ENCODE peak calls at places on chromosomes 2 and 18, in eight cellular contexts. L, Z, E, Q, C, W, B and V are unnamed samples.

GRCh38 chr2:227703961-227704360 is 13.9 kb downstream of the SLC19A3 start:
- DNase-seq in L (no peak), Z (no peak), E (no peak), Q (no peak), C (no peak), W (peak), B (no peak), V (no peak)

GRCh38 chr18:34493566-34494358 is 216.3 kb upstream of the DTNA start:
- DNase-seq in L (peak), Z (no peak), E (no peak), Q (no peak), C (peak), W (no peak), B (peak), V (no peak)

GRCh38 chr18:10525563-10526210 is at the start of gene NAPG:
- DNase-seq in L (peak), Z (peak), E (peak), Q (peak), C (peak), W (peak), B (peak), V (peak)

GRCh38 chr18:70024829-70025228 is 77.2 kb upstream of the CD226 start:
- DNase-seq in L (no peak), Z (no peak), E (no peak), Q (no peak), C (no peak), W (no peak), B (no peak), V (no peak)

GRCh38 chr18:63823516-63824219 is 48.5 kb downstream of the SERPINB7 start:
- DNase-seq in L (no peak), Z (no peak), E (peak), Q (peak), C (peak), W (peak), B (peak), V (no peak)

GRCh38 chr2:125935559-125935958 is 720.4 kb upstream of the GYPC start:
- DNase-seq in L (no peak), Z (no peak), E (no peak), Q (no peak), C (no peak), W (no peak), B (no peak), V (no peak)

GRCh38 chr2:197008229-197008628 is 81.7 kb upstream of the PGAP1 start:
- DNase-seq in L (no peak), Z (no peak), E (no peak), Q (peak), C (no peak), W (peak), B (no peak), V (no peak)

GRCh38 chr2:45711224-45711623 is 59.7 kb downstream of the PRKCE start:
- DNase-seq in L (no peak), Z (no peak), E (no peak), Q (no peak), C (no peak), W (no peak), B (no peak), V (no peak)

GRCh38 chr2:17879137-17879912 is 858 bp downstream of the KCNS3 start:
- DNase-seq in L (no peak), Z (peak), E (peak), Q (peak), C (peak), W (peak), B (peak), V (no peak)

GRCh38 chr2:207936380-207936779 is 88.9 kb downstream of the PLEKHM3 start:
- DNase-seq in L (no peak), Z (no peak), E (no peak), Q (no peak), C (no peak), W (no peak), B (no peak), V (no peak)
- TF ChIP-seq CTCF in L (no peak), Z (no peak), E (no peak), Q (no peak), C (no peak), W (no peak), B (no peak), V (no peak)

GRCh38 chr2:240983996-240984498 is 14.4 kb upstream of the SNED1 start:
- DNase-seq in L (peak), Z (peak), E (no peak), Q (no peak), C (peak), W (no peak), B (no peak), V (peak)

GRCh38 chr2:240982821-240983281 is 15.6 kb upstream of the SNED1 start:
- DNase-seq in L (peak), Z (peak), E (no peak), Q (no peak), C (peak), W (no peak), B (no peak), V (peak)

GRCh38 chr2:240981273-240981672 is 17.1 kb upstream of the SNED1 start:
- DNase-seq in L (no peak), Z (peak), E (no peak), Q (no peak), C (no peak), W (peak), B (no peak), V (no peak)

GRCh38 chr2:240981871-240982800 is 16.3 kb upstream of the SNED1 start:
- DNase-seq in L (peak), Z (peak), E (no peak), Q (no peak), C (peak), W (no peak), B (no peak), V (no peak)

GRCh38 chr2:240983361-240983995 is 14.9 kb upstream of the SNED1 start:
- DNase-seq in L (peak), Z (peak), E (no peak), Q (no peak), C (peak), W (no peak), B (peak), V (peak)
- TF ChIP-seq CTCF in L (peak), Z (no peak), E (peak), Q (peak), C (peak), W (no peak), B (peak), V (peak)

GRCh38 chr2:30197570-30197969 is 33.8 kb upstream of the LBH start:
- DNase-seq in L (no peak), Z (peak), E (no peak), Q (no peak), C (no peak), W (no peak), B (peak), V (no peak)
- TF ChIP-seq CTCF in L (peak), Z (no peak), E (no peak), Q (peak), C (no peak), W (no peak), B (peak), V (no peak)

DNA sequence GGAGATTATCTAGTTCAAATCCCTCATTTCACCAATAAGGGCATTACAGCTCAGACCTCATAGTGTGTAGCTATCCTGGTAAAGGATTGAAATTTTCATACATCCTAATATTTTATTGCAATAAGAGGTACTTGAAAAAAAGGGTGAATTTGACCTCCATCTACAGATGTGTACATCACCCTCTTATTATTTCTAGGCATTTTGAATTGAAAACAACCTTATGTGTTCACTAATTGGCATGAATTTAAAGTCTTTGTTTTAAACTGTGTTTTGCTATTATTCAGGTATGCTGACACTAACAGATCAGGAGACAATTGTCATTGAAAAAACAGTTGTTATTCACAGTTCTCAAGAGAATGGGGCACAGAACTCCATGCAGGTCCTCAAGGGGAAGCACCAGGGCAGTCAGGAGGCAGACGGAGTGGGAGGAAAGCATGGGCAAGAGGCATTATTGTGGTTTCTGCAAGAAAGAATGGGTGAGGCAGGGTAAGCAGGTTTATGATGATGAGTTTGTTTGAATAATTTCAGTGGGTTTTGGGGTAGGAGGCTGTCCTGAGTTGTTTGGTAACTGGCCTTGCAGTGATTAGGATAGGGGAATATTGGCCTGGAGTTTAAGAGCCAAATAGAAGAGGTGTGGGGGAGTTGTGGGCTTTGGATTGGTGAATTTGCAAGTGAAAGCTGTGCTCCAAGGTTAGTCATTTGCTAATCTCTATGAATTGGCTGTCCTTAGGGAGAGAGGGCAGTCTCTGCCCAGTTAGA is 194.6 kb downstream of the GPD2 start:
- DNase-seq in L (no peak), Z (no peak), E (no peak), Q (no peak), C (no peak), W (no peak), B (no peak), V (no peak)
- TF ChIP-seq CTCF in L (no peak), Z (no peak), E (no peak), Q (no peak), C (no peak), W (no peak), B (no peak), V (no peak)

DNA sequence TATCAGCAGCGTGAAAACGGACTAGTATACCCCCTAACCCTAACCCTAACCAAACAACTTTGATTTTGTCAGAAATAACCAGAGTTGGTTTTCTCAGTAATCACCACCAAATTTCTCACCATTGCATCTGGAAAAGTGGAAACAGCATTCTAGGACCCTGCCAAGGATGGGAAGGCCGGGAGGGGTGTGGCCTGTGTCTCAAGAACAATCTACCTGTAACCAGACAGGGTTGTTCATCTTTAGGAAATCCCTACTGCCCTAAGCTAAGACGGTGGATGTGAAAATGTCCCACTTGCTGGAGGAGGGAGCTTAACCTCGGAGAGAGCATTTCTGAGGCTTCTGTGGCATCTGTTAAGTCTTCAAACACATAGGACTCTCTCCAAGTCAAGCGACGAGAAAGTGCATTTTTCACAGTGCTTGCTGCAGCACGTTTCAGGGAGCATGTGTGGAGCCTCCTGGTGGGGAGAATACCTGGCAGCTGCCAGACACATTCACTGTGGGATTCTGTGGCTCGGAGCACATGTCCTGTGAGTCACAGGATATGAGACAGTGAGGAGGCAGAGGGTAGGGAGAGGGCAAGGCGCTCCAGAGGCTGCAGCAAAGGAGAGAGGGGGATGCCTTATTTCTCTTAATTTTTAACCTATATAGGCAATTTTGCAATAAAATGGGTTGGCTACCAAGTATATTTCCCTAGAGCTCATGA is 207.5 kb downstream of the SPP2 start:
- DNase-seq in L (no peak), Z (peak), E (peak), Q (peak), C (no peak), W (peak), B (peak), V (no peak)
- TF ChIP-seq CTCF in L (peak), Z (no peak), E (peak), Q (peak), C (peak), W (peak), B (peak), V (no peak)

GRCh38 chr2:24831216-24831615 is 38.0 kb downstream of the CENPO start:
- DNase-seq in L (peak), Z (peak), E (peak), Q (no peak), C (no peak), W (no peak), B (no peak), V (no peak)

GRCh38 chr2:24831736-24832421 is 38.7 kb downstream of the CENPO start:
- DNase-seq in L (peak), Z (no peak), E (no peak), Q (no peak), C (peak), W (no peak), B (peak), V (peak)

GRCh38 chr2:24828641-24829040 is 35.4 kb downstream of the CENPO start:
- DNase-seq in L (no peak), Z (peak), E (no peak), Q (no peak), C (no peak), W (no peak), B (no peak), V (no peak)

GRCh38 chr2:24830786-24831185 is 37.6 kb downstream of the CENPO start:
- DNase-seq in L (peak), Z (peak), E (peak), Q (no peak), C (no peak), W (no peak), B (no peak), V (peak)

GRCh38 chr2:24830351-24830750 is 37.1 kb downstream of the CENPO start:
- DNase-seq in L (no peak), Z (no peak), E (peak), Q (no peak), C (no peak), W (peak), B (no peak), V (peak)
- TF ChIP-seq CTCF in L (peak), Z (no peak), E (no peak), Q (peak), C (no peak), W (peak), B (no peak), V (no peak)

DNA sequence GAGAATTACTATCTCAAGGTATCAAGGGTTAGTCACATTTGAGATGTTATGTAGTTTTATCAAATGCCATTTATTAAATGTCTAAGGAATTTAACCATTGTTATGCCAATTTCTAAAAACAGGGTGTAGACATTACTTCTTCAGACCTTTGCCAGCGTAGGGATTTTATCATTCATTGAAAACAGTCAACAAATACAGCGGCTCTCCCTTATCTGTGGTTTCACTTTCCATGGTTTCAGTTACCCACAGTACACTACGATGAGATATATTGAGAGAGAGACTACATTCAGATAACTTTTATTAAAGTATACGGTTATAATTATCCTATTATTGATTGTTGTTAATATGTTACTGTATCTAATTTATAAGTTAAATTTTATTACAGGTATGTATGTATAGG is 234.7 kb downstream of the TMX3 start:
- DNase-seq in L (no peak), Z (no peak), E (no peak), Q (peak), C (no peak), W (no peak), B (no peak), V (no peak)
- TF ChIP-seq CTCF in L (no peak), Z (no peak), E (no peak), Q (no peak), C (no peak), W (no peak), B (no peak), V (no peak)

GRCh38 chr2:64989982-64990614 is 899 bp downstream of the SLC1A4 start:
- DNase-seq in L (peak), Z (no peak), E (no peak), Q (no peak), C (no peak), W (no peak), B (peak), V (no peak)

GRCh38 chr2:64987001-64987962 is 1.9 kb upstream of the SLC1A4 start:
- DNase-seq in L (no peak), Z (no peak), E (no peak), Q (peak), C (no peak), W (no peak), B (no peak), V (no peak)

GRCh38 chr2:64987963-64988419 is 1.2 kb upstream of the SLC1A4 start:
- DNase-seq in L (no peak), Z (no peak), E (no peak), Q (no peak), C (no peak), W (peak), B (no peak), V (no peak)

GRCh38 chr2:64989126-64989981 is at the start of gene SLC1A4:
- DNase-seq in L (peak), Z (peak), E (peak), Q (peak), C (peak), W (peak), B (peak), V (peak)

DNA sequence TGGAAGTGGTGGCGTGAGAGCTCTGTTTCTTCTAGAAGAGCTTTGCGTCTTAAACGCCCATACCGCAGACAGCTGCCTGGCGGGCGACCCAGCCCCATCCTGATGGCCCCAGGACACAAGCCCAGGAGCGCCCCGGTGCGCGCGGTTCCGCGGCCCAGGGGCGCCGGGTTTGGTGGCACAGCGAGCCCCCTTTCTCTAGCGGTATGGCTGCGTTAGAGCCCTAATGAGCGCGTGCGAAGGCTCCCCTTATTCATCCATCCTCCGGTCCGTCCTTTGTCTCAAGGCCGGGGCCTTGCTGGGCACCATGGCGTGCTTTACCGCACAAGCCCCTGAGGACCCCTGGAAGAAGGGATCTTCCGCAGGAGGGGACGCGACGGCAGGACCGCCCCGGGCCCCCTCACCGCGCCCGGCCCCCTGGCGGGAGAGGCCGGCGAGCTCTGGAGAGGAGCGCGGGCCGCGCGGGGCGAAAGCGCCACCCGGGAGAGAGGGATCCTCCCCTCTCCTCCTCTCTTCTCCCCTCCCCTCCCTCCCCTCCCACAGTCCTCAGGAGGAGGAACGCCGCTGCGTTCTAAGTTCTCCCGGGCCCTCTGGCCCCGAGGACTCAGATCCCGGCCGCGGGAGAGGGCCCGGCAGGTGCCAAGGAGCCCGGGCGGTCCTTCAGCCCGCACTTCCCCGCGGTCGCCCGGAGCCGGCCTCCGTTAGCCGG is 626 bp upstream of the SLC1A4 start:
- DNase-seq in L (peak), Z (peak), E (peak), Q (peak), C (peak), W (peak), B (peak), V (peak)
- TF ChIP-seq CTCF in L (peak), Z (no peak), E (peak), Q (peak), C (peak), W (peak), B (peak), V (peak)

DNA sequence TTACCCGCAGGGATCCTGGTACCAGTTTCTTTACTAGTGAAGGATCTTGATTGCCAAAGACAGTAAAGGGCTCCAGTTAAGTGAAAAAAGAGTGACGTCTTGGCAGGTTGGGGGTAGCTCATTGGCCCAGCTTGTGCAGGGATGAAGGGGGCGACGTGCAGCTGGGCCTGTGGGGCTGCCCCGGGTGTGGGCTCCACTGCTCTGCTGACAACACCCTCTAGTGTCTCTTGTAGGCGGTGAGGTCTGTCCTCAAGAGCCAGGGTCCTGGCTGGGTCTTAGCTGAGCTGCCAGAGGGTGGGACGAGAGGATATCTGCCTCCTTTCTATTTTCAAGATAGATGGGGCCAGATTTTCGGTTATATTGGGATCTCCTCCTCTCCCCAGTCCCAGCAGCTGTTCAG is 6.1 kb downstream of the ARHGEF4 start:
- DNase-seq in L (peak), Z (no peak), E (no peak), Q (no peak), C (no peak), W (no peak), B (peak), V (no peak)
- TF ChIP-seq CTCF in L (no peak), Z (no peak), E (no peak), Q (no peak), C (no peak), W (no peak), B (peak), V (no peak)

DNA sequence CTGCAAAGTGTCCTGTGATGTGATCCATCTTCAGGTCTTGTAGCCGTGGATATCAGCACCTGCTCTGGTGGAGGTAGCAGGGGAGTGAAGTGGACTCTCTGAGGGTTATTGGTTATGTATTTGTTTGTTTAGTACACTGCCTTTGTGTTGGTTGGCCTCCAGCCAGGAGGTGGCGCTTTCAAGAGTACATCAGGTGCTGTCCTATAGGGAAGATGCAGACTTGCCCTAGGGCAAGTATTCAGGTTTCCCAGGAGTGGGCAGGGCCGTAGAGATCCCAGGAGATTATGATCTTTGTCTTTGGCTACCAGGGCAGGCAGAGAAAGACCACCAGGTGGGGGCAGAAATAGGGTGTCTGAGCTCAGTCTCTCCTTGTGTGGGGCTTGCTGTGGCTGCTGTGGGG is 411.8 kb downstream of the SOX11 start:
- DNase-seq in L (no peak), Z (no peak), E (peak), Q (no peak), C (no peak), W (no peak), B (no peak), V (no peak)
- TF ChIP-seq CTCF in L (no peak), Z (no peak), E (peak), Q (no peak), C (no peak), W (no peak), B (peak), V (no peak)